ENCODE peak calls at places on chromosomes 3 and 15, in seven cellular contexts. V, O, T, F, Q, R and D are unnamed samples.

GRCh38 chr15:95958417-95958816 is 372.1 kb upstream of the NR2F2 start:
- DNase-seq in O (no peak), F (no peak), T (no peak), R (no peak), V (no peak), Q (no peak), D (no peak)

GRCh38 chr3:32105291-32106131 is 909 bp upstream of the GPD1L start:
- DNase-seq in F (no peak), T (no peak), Q (no peak), R (no peak), V (no peak), O (peak; percentile 4), D (peak; percentile 39)

GRCh38 chr15:71657141-71657540 is 153.2 kb upstream of the NR2E3 start:
- DNase-seq in T (peak; percentile 54), O (no peak), F (no peak), R (no peak), Q (peak; percentile 68), V (no peak), D (no peak)

GRCh38 chr3:16533928-16534913 is 20.7 kb upstream of the RFTN1 start:
- DNase-seq in Q (no peak), R (peak; percentile 75), O (no peak), F (no peak), V (no peak), T (peak; percentile 86), D (no peak)

GRCh38 chr15:56794923-56795329 is 61.6 kb upstream of the ZNF280D start:
- DNase-seq in F (no peak), V (no peak), T (no peak), Q (no peak), R (no peak), O (no peak), D (no peak)

GRCh38 chr15:72233759-72234158 is 2.8 kb upstream of the PKM start:
- DNase-seq in F (no peak), Q (no peak), T (no peak), R (no peak), V (no peak), O (no peak), D (no peak)

GRCh38 chr3:27679691-27680090 is 42.4 kb downstream of the EOMES start:
- DNase-seq in R (no peak), F (no peak), V (no peak), T (no peak), Q (no peak), O (no peak), D (no peak)

GRCh38 chr3:155065537-155065936 is 14.6 kb upstream of the MME start:
- DNase-seq in R (no peak), T (no peak), F (no peak), O (peak; percentile 22), V (no peak), Q (no peak), D (no peak)

GRCh38 chr3:43958005-43958770 is 267.4 kb downstream of the ABHD5 start:
- DNase-seq in R (no peak), T (no peak), F (no peak), V (no peak), O (no peak), Q (no peak), D (no peak)

GRCh38 chr15:39145854-39146253 is 435.0 kb upstream of the THBS1 start:
- DNase-seq in T (no peak), F (no peak), R (no peak), Q (no peak), O (peak; percentile 43), V (no peak), D (no peak)

GRCh38 chr3:185552358-185552877 is at the start of gene LIPH:
- DNase-seq in V (no peak), O (no peak), Q (no peak), R (peak; percentile 40), F (peak; percentile 65), T (no peak), D (peak; percentile 74)

GRCh38 chr15:25864966-25865365 is 1.8 kb upstream of the ATP10A start:
- DNase-seq in R (no peak), Q (no peak), O (no peak), V (no peak), T (no peak), F (no peak), D (no peak)

GRCh38 chr15:96043586-96044171 is 286.8 kb upstream of the NR2F2 start:
- DNase-seq in V (no peak), F (no peak), Q (peak; percentile 57), T (no peak), R (no peak), O (no peak), D (no peak)

GRCh38 chr3:122245513-122246174 is 62.2 kb downstream of the CASR start:
- DNase-seq in F (no peak), T (no peak), Q (no peak), O (no peak), V (no peak), R (no peak), D (no peak)

GRCh38 chr15:43441316-43441715 is 51.6 kb downstream of the TP53BP1 start:
- DNase-seq in V (no peak), T (no peak), F (no peak), Q (no peak), R (no peak), O (no peak), D (no peak)

GRCh38 chr3:31704651-31705179 is 172.0 kb downstream of the STT3B start:
- DNase-seq in Q (no peak), T (no peak), F (no peak), O (peak; percentile 80), V (no peak), R (no peak), D (peak; percentile 82)

GRCh38 chr3:51622868-51623267 is 48.2 kb upstream of the TEX264 start:
- DNase-seq in O (no peak), T (no peak), F (no peak), R (no peak), V (no peak), Q (no peak), D (peak; percentile 37)

GRCh38 chr3:131544557-131544956 is 41.8 kb upstream of the MRPL3 start:
- DNase-seq in O (no peak), R (no peak), T (no peak), F (no peak), Q (no peak), V (no peak), D (no peak)

GRCh38 chr3:18345015-18345367 is 80.1 kb downstream of the SATB1 start:
- DNase-seq in V (no peak), Q (no peak), T (no peak), R (peak; percentile 42), O (no peak), F (no peak), D (no peak)

GRCh38 chr3:175558261-175558660 is 699.1 kb downstream of the NAALADL2 start:
- DNase-seq in F (no peak), R (no peak), Q (no peak), T (no peak), V (no peak), O (no peak), D (no peak)

GRCh38 chr15:98900382-98900781 is 107.2 kb downstream of the PGPEP1L start:
- DNase-seq in Q (no peak), T (no peak), R (peak; percentile 57), O (no peak), V (no peak), F (no peak), D (no peak)

DNA sequence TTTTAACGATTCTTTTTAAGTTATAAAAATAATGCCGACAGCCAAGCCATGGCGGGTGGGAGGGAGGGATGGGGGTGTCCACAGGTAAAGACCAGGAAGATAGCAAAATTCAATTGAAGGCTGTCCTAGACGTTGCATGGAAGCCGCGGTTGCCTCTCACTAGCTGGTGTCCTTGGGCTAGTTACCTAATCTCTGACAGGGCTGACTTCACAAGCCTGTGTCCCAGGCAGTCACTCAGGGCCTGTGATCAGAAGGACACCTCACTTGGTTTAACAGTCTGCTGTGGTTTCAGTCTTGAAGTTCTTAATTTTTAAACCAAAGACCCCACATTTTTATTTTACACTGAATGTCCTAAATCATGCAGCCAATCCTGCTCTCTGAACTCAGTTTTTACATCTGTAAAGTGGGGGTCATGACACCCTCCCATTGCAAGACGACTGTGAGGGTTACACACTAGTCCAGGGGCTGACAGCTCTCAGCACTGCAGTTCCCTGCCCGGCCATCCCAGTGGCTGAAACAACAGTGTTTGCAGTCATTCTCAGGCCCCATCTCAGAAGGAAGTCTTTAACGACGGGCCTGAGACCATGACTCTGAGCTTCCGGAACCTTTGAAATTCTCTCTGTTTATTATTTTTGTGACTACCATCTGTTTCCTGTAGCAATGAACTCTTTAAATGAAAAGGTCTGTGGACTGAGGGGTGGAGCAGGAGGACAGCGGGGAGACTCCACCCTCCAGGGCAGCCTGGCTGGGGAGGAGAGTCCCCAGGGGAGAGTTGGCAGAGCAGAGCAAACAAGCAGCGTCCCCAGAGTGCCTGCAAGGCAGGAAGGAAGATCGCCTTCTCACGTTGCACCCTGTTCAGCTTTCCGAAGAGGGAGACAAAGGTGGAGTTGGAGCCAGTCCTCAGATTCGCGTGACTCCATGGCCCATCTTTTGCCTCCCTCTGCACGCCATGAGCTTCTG is 525.4 kb upstream of the PROK2 start:
- DNase-seq in T (no peak), O (peak; percentile 97), R (no peak), Q (no peak), V (no peak), F (no peak), D (no peak)
- TF ChIP-seq POLR2AphosphoS5 in T (peak; percentile 44), O (peak; percentile 90), R (no peak), Q (peak; percentile 24), V (no peak), F (no peak), D (no peak)

GRCh38 chr3:99678023-99678422 is 39.6 kb downstream of the COL8A1 start:
- DNase-seq in V (peak; percentile 81), R (no peak), T (peak; percentile 94), O (peak; percentile 63), Q (no peak), F (no peak), D (no peak)
- TF ChIP-seq POLR2AphosphoS5 in V (peak; percentile 42), R (no peak), T (no peak), O (peak; percentile 22), Q (peak; percentile 29), F (no peak), D (no peak)

GRCh38 chr3:71658131-71658530 is 67.1 kb downstream of the EIF4E3 start:
- DNase-seq in V (peak; percentile 97), T (no peak), O (peak; percentile 99), Q (no peak), R (no peak), F (no peak), D (peak; percentile 98)
- TF ChIP-seq POLR2AphosphoS5 in V (peak; percentile 66), T (no peak), O (no peak), Q (peak; percentile 86), R (no peak), F (no peak), D (peak; percentile 93)

DNA sequence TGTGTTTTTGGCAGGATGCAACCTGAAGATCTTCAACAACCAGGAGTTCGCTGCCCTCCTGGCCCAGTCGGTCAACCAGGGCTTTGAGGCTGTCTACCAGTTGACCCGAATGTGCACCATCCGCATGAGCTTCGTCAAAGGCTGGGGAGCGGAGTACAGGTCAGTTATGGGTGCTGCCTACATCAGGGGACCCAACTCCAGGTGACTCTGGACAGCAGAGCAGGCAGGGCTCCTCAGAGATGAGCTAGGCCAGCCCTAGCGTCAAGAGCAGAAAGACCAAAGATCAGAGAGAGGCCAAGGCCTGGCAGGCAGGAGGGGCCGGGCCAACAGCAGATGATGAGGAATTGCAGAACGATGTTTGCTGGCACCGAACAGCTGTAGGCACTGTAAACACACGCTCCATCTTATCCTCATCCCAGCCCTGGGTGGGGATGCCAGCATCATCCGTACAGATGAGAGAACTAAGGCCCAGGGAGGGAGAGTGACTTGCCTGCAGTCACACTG is 67.1 kb downstream of the AAGAB start:
- DNase-seq in F (no peak), T (no peak), O (no peak), R (no peak), V (peak; percentile 82), Q (no peak), D (no peak)
- TF ChIP-seq POLR2AphosphoS5 in F (no peak), T (no peak), O (no peak), R (no peak), V (no peak), Q (no peak), D (no peak)

GRCh38 chr3:99094611-99095010 is 193.1 kb upstream of the DCBLD2 start:
- DNase-seq in R (no peak), O (no peak), F (no peak), T (no peak), Q (no peak), V (no peak), D (no peak)
- TF ChIP-seq POLR2AphosphoS5 in R (no peak), O (no peak), F (no peak), T (no peak), Q (no peak), V (no peak), D (no peak)